ENCODE peak calls at places on chromosomes 13 and 19, in nine cellular contexts. X is AG04450; Y is cardiac muscle cell; W is esophagus squamous epithelium; R is heart right ventricle; A is right atrium auricular region; N is heart left ventricle; B is brain microvascular endothelial cell; M is CD4-positive, alpha-beta T cell. S is an unnamed sample.

GRCh38 chr13:77460195-77460594 is 75.3 kb upstream of the SCEL start:
- DNase-seq in X (no peak), Y (peak; percentile 57), W (no peak), R (no peak), A (peak; percentile 77), N (peak; percentile 12), B (no peak), M (no peak), S (no peak)

GRCh38 chr19:6212403-6213265 is 67.1 kb downstream of the MLLT1 start:
- DNase-seq in X (no peak), Y (no peak), W (no peak), R (no peak), A (no peak), N (no peak), B (no peak), M (no peak), S (no peak)

GRCh38 chr19:3375221-3376088 is 9.1 kb downstream of the NFIC start:
- DNase-seq in X (no peak), Y (peak; percentile 74), W (no peak), R (peak; percentile 89), A (peak; percentile 97), N (peak; percentile 88), B (no peak), M (no peak), S (peak; percentile 94)

GRCh38 chr19:18666784-18667183 is 16.7 kb upstream of the CRTC1 start:
- DNase-seq in X (no peak), Y (no peak), W (no peak), R (no peak), A (no peak), N (no peak), B (no peak), M (no peak), S (no peak)

GRCh38 chr19:27822336-27822735 is 1390.6 kb downstream of the UQCRFS1 start:
- DNase-seq in X (no peak), Y (no peak), W (no peak), R (no peak), A (no peak), N (no peak), B (no peak), M (no peak), S (no peak)

GRCh38 chr13:110664074-110664473 is 41.8 kb downstream of the CARS2 start:
- DNase-seq in X (no peak), Y (no peak), W (no peak), R (no peak), A (no peak), N (no peak), B (no peak), M (no peak), S (no peak)

GRCh38 chr19:2327773-2328400 is 499 bp downstream of the LSM7 start:
- DNase-seq in X (peak; percentile 29), Y (peak; percentile 85), W (no peak), R (no peak), A (no peak), N (no peak), B (peak; percentile 86), M (peak; percentile 22), S (peak; percentile 16)

GRCh38 chr13:109427148-109427547 is 359.2 kb downstream of the IRS2 start:
- DNase-seq in X (no peak), Y (no peak), W (no peak), R (no peak), A (no peak), N (no peak), B (peak; percentile 12), M (no peak), S (no peak)

GRCh38 chr13:71316964-71317363 is 550.0 kb downstream of the DACH1 start:
- DNase-seq in X (no peak), Y (no peak), W (no peak), R (no peak), A (no peak), N (no peak), B (no peak), M (no peak), S (no peak)

GRCh38 chr13:28657784-28658538 is 969 bp upstream of the POMP start:
- DNase-seq in X (no peak), Y (peak; percentile 46), W (no peak), R (no peak), A (no peak), N (no peak), B (no peak), M (no peak), S (no peak)

GRCh38 chr13:51047434-51048165 is 63.5 kb downstream of the C13orf42 start:
- DNase-seq in X (no peak), Y (no peak), W (no peak), R (no peak), A (no peak), N (no peak), B (no peak), M (no peak), S (no peak)

GRCh38 chr13:46686171-46686570 is 110.8 kb downstream of the ESD start:
- DNase-seq in X (no peak), Y (no peak), W (no peak), R (no peak), A (no peak), N (no peak), B (no peak), M (no peak), S (no peak)

GRCh38 chr13:110187501-110188161 is 119.3 kb downstream of the COL4A1 start:
- DNase-seq in X (peak; percentile 15), Y (peak; percentile 96), W (no peak), R (peak; percentile 73), A (no peak), N (peak; percentile 65), B (peak; percentile 88), M (no peak), S (no peak)

GRCh38 chr19:6802336-6803035 is 30.0 kb downstream of the VAV1 start:
- DNase-seq in X (no peak), Y (peak; percentile 23), W (peak; percentile 21), R (peak; percentile 29), A (peak; percentile 59), N (peak; percentile 33), B (no peak), M (peak; percentile 55), S (no peak)

GRCh38 chr13:27470042-27470830 is 19.9 kb upstream of the MTIF3 start:
- DNase-seq in X (no peak), Y (no peak), W (no peak), R (no peak), A (no peak), N (no peak), B (no peak), M (no peak), S (no peak)

GRCh38 chr13:101144808-101145419 is 271.4 kb downstream of the NALCN start:
- DNase-seq in X (peak; percentile 29), Y (peak; percentile 73), W (no peak), R (no peak), A (no peak), N (no peak), B (peak; percentile 22), M (no peak), S (no peak)

GRCh38 chr19:55552620-55553019 is 7.3 kb upstream of the SBK3 start:
- DNase-seq in X (peak; percentile 51), Y (peak; percentile 92), W (no peak), R (no peak), A (no peak), N (no peak), B (peak; percentile 85), M (no peak), S (no peak)

GRCh38 chr13:108003626-108004025 is 211.7 kb downstream of the LIG4 start:
- DNase-seq in X (no peak), Y (no peak), W (no peak), R (no peak), A (no peak), N (no peak), B (no peak), M (no peak), S (no peak)

GRCh38 chr13:34207872-34208271 is 389.9 kb downstream of the RFC3 start:
- DNase-seq in X (no peak), Y (peak; percentile 73), W (no peak), R (no peak), A (no peak), N (no peak), B (no peak), M (no peak), S (no peak)

GRCh38 chr13:37701306-37701705 is 102.7 kb upstream of the POSTN start:
- DNase-seq in X (no peak), Y (peak; percentile 84), W (no peak), R (no peak), A (no peak), N (no peak), B (peak; percentile 79), M (no peak), S (no peak)

DNA sequence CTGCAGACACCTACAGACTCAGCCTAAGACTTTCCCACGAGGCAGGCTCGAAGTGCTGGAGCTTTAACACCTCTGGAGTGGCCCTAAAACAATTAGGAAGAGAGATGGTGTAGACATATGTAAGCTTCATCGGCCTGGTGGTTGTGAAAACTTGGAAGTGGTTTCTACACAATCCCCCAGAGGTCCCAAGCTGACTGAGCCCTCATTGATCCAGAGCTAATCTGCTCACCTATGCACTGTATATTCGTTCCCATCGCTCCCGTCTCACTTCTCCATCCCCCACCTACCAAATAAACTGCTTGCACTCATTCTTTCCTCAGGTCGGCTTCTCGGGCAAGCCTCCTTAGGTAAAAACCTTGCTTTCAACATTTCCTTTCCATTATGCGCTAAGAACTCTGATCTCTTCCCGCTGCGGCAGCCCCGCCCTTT is 767 bp upstream of the ZNF793 start:
- DNase-seq in X (no peak), Y (no peak), W (no peak), R (no peak), A (no peak), N (no peak), B (no peak), M (no peak), S (no peak)
- H3K27ac ChIP-seq in X (peak overlapping the region; percentile 61), Y (peak overlapping the region; percentile 96), W (peak overlapping the region; percentile 94), R (peak overlapping the region; percentile 93), A (peak overlapping the region; percentile 91), N (peak overlapping the region; percentile 93), B (peak overlapping the region; percentile 36), M (peak overlapping the region; percentile 88), S (peak overlapping the region; percentile 91)

GRCh38 chr13:31011193-31011860 is 78.9 kb downstream of the TEX26 start:
- DNase-seq in X (no peak), Y (no peak), W (no peak), R (no peak), A (no peak), N (no peak), B (no peak), M (no peak), S (no peak)
- H3K27ac ChIP-seq in X (no peak overlapping the region), Y (no peak overlapping the region), W (no peak overlapping the region), R (no peak overlapping the region), A (no peak overlapping the region), N (no peak overlapping the region), B (no peak overlapping the region), M (no peak overlapping the region), S (no peak overlapping the region)

GRCh38 chr19:4815426-4816387 is 15.8 kb downstream of the TICAM1 start:
- DNase-seq in X (peak; percentile 74), Y (peak; percentile 95), W (peak; percentile 51), R (peak; percentile 94), A (peak; percentile 95), N (peak; percentile 93), B (peak; percentile 92), M (peak; percentile 64), S (peak; percentile 63)
- H3K27ac ChIP-seq in X (peak overlapping the region; percentile 21), Y (no peak overlapping the region), W (no peak overlapping the region), R (peak overlapping the region; percentile 82), A (no peak overlapping the region), N (no peak overlapping the region), B (no peak overlapping the region), M (no peak overlapping the region), S (peak overlapping the region; percentile 13)

DNA sequence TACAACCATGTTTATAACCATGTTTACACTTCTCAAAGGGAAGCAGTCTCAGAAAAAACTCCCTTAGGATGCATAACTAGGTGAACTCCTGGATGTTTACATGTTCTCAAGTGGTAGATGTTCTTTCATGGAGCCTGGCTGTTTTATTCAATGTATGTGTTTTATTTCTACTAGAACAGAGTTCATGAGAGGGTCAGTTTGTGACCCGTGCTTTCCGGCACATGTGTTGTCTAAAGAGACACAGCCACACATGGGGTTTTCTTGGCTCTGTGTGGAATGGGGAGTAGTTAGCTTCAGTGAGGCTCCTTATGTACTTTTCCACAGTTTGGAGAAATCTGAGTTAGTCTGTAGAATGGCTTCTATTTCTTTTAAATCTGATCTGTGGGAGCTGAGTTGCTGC is 60.9 kb downstream of the ATP8A2 start:
- DNase-seq in X (no peak), Y (no peak), W (no peak), R (no peak), A (no peak), N (no peak), B (no peak), M (no peak), S (no peak)
- H3K27ac ChIP-seq in X (no peak overlapping the region), Y (no peak overlapping the region), W (no peak overlapping the region), R (no peak overlapping the region), A (no peak overlapping the region), N (no peak overlapping the region), B (no peak overlapping the region), M (no peak overlapping the region), S (no peak overlapping the region)